ENCODE peak calls at places on chromosomes 3 and 15, in six cellular contexts. G is glutamatergic neuron, U is neural crest cell, E is fibroblast of villous mesenchyme, T is sigmoid colon, X is psoas muscle. W is an unnamed sample.

GRCh38 chr15:85751731-85752421 is 42.8 kb downstream of the KLHL25 start:
- DNase-seq in G (no peak), U (peak), E (no peak), T (peak), X (no peak), W (no peak)

GRCh38 chr15:63466378-63467192 is 37.8 kb upstream of the USP3 start:
- DNase-seq in U (peak), T (no peak), X (no peak), E (peak), G (no peak), W (peak)

GRCh38 chr15:41115652-41116115 is 396 bp downstream of the INO80 start:
- DNase-seq in U (no peak), G (peak), T (no peak), E (peak), X (peak), W (peak)

GRCh38 chr3:60417590-60417989 is 833.7 kb downstream of the FHIT start:
- DNase-seq in T (no peak), U (no peak), X (no peak), E (no peak), G (no peak), W (peak)

GRCh38 chr15:45486317-45486716 is 36.2 kb downstream of the SLC30A4 start:
- DNase-seq in X (no peak), G (no peak), E (no peak), T (no peak), U (no peak), W (no peak)

GRCh38 chr3:69178100-69178499 is 55.7 kb upstream of the LMOD3 start:
- DNase-seq in E (no peak), T (no peak), G (no peak), U (no peak), X (no peak), W (no peak)

GRCh38 chr3:29311805-29312204 is 30.9 kb downstream of the RBMS3 start:
- DNase-seq in U (no peak), X (no peak), E (peak), T (no peak), G (no peak), W (no peak)

GRCh38 chr3:15708882-15709677 is 88.7 kb downstream of the ANKRD28 start:
- DNase-seq in E (peak), T (no peak), U (no peak), G (no peak), X (no peak), W (no peak)

GRCh38 chr3:18007980-18008379 is 265.5 kb upstream of the TBC1D5 start:
- DNase-seq in X (no peak), U (no peak), E (peak), T (no peak), G (no peak), W (no peak)

GRCh38 chr3:43540625-43541024 is 81.2 kb downstream of the ANO10 start:
- DNase-seq in X (no peak), E (peak), G (no peak), T (no peak), U (no peak), W (no peak)

GRCh38 chr3:196842567-196843434 is 24.9 kb upstream of the SENP5 start:
- DNase-seq in G (no peak), T (no peak), U (no peak), E (no peak), X (no peak), W (no peak)

GRCh38 chr3:122281891-122282290 is 43.2 kb upstream of the CSTA start:
- DNase-seq in G (no peak), U (no peak), T (no peak), X (no peak), E (no peak), W (no peak)

GRCh38 chr3:185824467-185825378 is at the start of gene IGF2BP2:
- DNase-seq in U (peak), G (peak), X (peak), T (peak), E (peak), W (peak)

GRCh38 chr3:81864273-81864672 is 102.8 kb upstream of the GBE1 start:
- DNase-seq in E (peak), U (no peak), G (no peak), T (no peak), X (no peak), W (no peak)

GRCh38 chr15:77720155-77720554 is 87.4 kb upstream of the LINGO1 start:
- DNase-seq in G (no peak), X (no peak), U (no peak), E (no peak), T (no peak), W (no peak)

GRCh38 chr15:65862682-65863081 is 6.6 kb upstream of the RAB11A start:
- DNase-seq in T (no peak), U (peak), E (peak), G (peak), X (no peak), W (no peak)

GRCh38 chr3:14369675-14370669 is 32.4 kb upstream of the SLC6A6 start:
- DNase-seq in U (no peak), X (peak), E (no peak), G (no peak), T (no peak), W (no peak)
- TF ChIP-seq CTCF in U (no peak), X (no peak), E (no peak), G (no peak), T (no peak), W (no peak)

GRCh38 chr3:172276103-172276502 is 172.2 kb downstream of the GHSR start:
- DNase-seq in T (no peak), X (no peak), E (no peak), G (no peak), U (no peak), W (no peak)
- TF ChIP-seq CTCF in T (no peak), X (no peak), E (no peak), G (no peak), U (no peak), W (no peak)

DNA sequence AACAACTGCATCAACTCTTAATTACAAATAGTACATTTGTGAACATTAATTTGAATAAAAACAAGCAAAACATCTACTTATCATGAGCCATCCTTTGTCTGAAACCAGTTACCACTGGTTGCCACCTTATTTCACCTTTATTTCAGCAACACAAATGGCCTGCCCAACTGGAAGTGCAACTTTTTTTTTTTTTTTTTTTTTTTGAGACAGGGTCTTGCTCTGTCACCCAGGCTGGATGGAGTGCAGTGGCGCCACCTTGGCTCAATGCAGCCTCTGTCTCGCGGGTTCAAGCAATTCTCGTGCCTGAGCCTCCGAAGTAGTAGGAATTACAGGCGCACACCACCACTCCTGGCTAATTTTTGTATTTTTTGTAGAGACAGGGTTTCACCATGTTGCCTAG is 13.1 kb downstream of the WDR82 start:
- DNase-seq in E (no peak), T (no peak), G (no peak), U (no peak), X (no peak), W (no peak)
- TF ChIP-seq CTCF in E (no peak), T (no peak), G (no peak), U (no peak), X (no peak), W (no peak)

GRCh38 chr3:169562988-169563774 is 100.3 kb downstream of the MECOM start:
- DNase-seq in U (no peak), T (no peak), X (no peak), E (no peak), G (no peak), W (no peak)
- TF ChIP-seq CTCF in U (no peak), T (no peak), X (no peak), E (no peak), G (no peak), W (peak)